ENCODE peak calls at places on chromosomes 2 and 18, in eight cellular contexts. E, C, Y, U, N, A, F and H are unnamed samples.

GRCh38 chr2:45128580-45128997 is 119.3 kb upstream of the SIX2 start:
- DNase-seq in F (peak; percentile 41), Y (no peak), U (no peak), A (peak; percentile 86), N (no peak), E (peak; percentile 74), C (peak; percentile 94), H (peak; percentile 59)

GRCh38 chr2:55590810-55591440 is 26.5 kb downstream of the PPP4R3B start:
- DNase-seq in F (peak; percentile 24), N (peak; percentile 76), A (no peak), C (peak; percentile 12), U (no peak), E (no peak), Y (no peak), H (no peak)

GRCh38 chr2:175111200-175111657 is 56.8 kb downstream of the ATF2 start:
- DNase-seq in N (peak; percentile 31), C (peak; percentile 68), Y (no peak), E (no peak), F (peak; percentile 16), A (no peak), U (peak; percentile 62), H (no peak)

GRCh38 chr2:85888020-85888744 is 608 bp downstream of the ST3GAL5 start:
- DNase-seq in N (no peak), Y (no peak), E (peak; percentile 48), A (peak; percentile 42), C (no peak), U (peak; percentile 35), F (no peak), H (peak; percentile 19)

GRCh38 chr18:38368246-38368645 is 802.6 kb upstream of the CELF4 start:
- DNase-seq in Y (no peak), E (no peak), U (peak; percentile 89), A (no peak), C (no peak), N (no peak), F (no peak), H (no peak)

GRCh38 chr2:234583331-234583730 is 86.5 kb upstream of the ARL4C start:
- DNase-seq in F (no peak), N (no peak), C (no peak), U (no peak), Y (no peak), E (no peak), A (no peak), H (no peak)

GRCh38 chr18:78603584-78603983 is 376.0 kb upstream of the SALL3 start:
- DNase-seq in Y (no peak), U (no peak), N (no peak), F (no peak), C (no peak), A (no peak), E (no peak), H (no peak)

GRCh38 chr2:241465543-241465942 is 42.8 kb downstream of the STK25 start:
- DNase-seq in C (no peak), U (no peak), F (no peak), A (no peak), N (no peak), Y (no peak), E (no peak), H (no peak)

GRCh38 chr2:177164584-177165052 is 48.0 kb upstream of the HNRNPA3 start:
- DNase-seq in F (peak; percentile 49), N (peak; percentile 68), E (peak; percentile 88), U (peak; percentile 67), C (peak; percentile 82), A (peak; percentile 86), Y (peak; percentile 85), H (peak; percentile 88)

GRCh38 chr2:241658296-241658695 is 20.8 kb downstream of the ATG4B start:
- DNase-seq in A (no peak), Y (no peak), F (no peak), E (no peak), C (no peak), U (no peak), N (no peak), H (no peak)

GRCh38 chr18:44679912-44680270 is 797 bp upstream of the SETBP1 start:
- DNase-seq in C (peak; percentile 66), A (peak; percentile 33), E (peak; percentile 71), N (no peak), F (peak; percentile 16), Y (peak; percentile 50), U (peak; percentile 60), H (peak; percentile 87)

GRCh38 chr2:69253033-69253535 is 133.9 kb downstream of the GFPT1 start:
- DNase-seq in Y (no peak), A (no peak), N (no peak), C (peak; percentile 19), E (no peak), F (no peak), U (no peak), H (no peak)

GRCh38 chr2:171985076-171985475 is 14.7 kb upstream of the METAP1D start:
- DNase-seq in Y (no peak), F (no peak), E (no peak), N (no peak), U (no peak), A (no peak), C (no peak), H (no peak)

GRCh38 chr2:17981936-17982335 is 103.5 kb downstream of the KCNS3 start:
- DNase-seq in Y (no peak), N (no peak), E (no peak), F (no peak), A (no peak), U (no peak), C (no peak), H (no peak)

GRCh38 chr18:27004056-27004829 is 138.7 kb upstream of the AQP4 start:
- DNase-seq in C (peak; percentile 20), F (no peak), N (peak; percentile 2), E (no peak), U (no peak), Y (no peak), A (no peak), H (no peak)

GRCh38 chr2:63056309-63057065 is 5.9 kb downstream of the OTX1 start:
- DNase-seq in A (no peak), Y (no peak), N (no peak), U (peak; percentile 35), C (no peak), F (no peak), E (no peak), H (peak; percentile 28)

GRCh38 chr2:33131820-33132219 is 185.1 kb downstream of the LTBP1 start:
- DNase-seq in Y (no peak), A (no peak), F (no peak), E (no peak), U (no peak), C (no peak), N (no peak), H (no peak)

GRCh38 chr2:15943914-15944313 is 3.6 kb downstream of the MYCN start:
- DNase-seq in F (no peak), U (no peak), C (peak; percentile 13), Y (no peak), E (no peak), N (no peak), A (peak; percentile 25), H (no peak)

GRCh38 chr2:223947711-223948205 is 2.6 kb upstream of the WDFY1 start:
- DNase-seq in F (no peak), N (no peak), Y (no peak), U (no peak), E (no peak), A (no peak), C (no peak), H (no peak)

GRCh38 chr2:195009202-195009601 is 647.8 kb upstream of the SLC39A10 start:
- DNase-seq in F (no peak), C (peak; percentile 49), A (no peak), N (no peak), E (no peak), Y (no peak), U (no peak), H (no peak)

GRCh38 chr2:120496759-120497158 is 150.8 kb downstream of the INHBB start:
- DNase-seq in A (no peak), Y (no peak), N (no peak), F (no peak), E (no peak), C (no peak), U (no peak), H (no peak)

GRCh38 chr2:205762883-205763282 is 80.6 kb downstream of the NRP2 start:
- DNase-seq in A (no peak), U (no peak), Y (no peak), N (no peak), E (no peak), F (no peak), C (no peak), H (no peak)

GRCh38 chr2:101406867-101407266 is 19.6 kb upstream of the CREG2 start:
- DNase-seq in E (no peak), F (no peak), A (no peak), C (peak; percentile 84), Y (no peak), N (no peak), U (no peak), H (no peak)

GRCh38 chr2:68103656-68104055 is 40.9 kb upstream of the C1D start:
- DNase-seq in C (no peak), N (no peak), F (no peak), Y (no peak), A (no peak), U (no peak), E (no peak), H (no peak)

GRCh38 chr2:158542577-158542976 is 85.8 kb downstream of the PKP4 start:
- DNase-seq in N (no peak), E (no peak), C (no peak), U (no peak), Y (no peak), F (no peak), A (no peak), H (no peak)

GRCh38 chr2:158544998-158545397 is 88.2 kb downstream of the PKP4 start:
- DNase-seq in C (no peak), E (no peak), F (no peak), U (no peak), Y (no peak), N (no peak), A (no peak), H (no peak)

GRCh38 chr2:158543957-158544356 is 87.2 kb downstream of the PKP4 start:
- DNase-seq in C (no peak), U (no peak), A (no peak), F (no peak), N (no peak), Y (no peak), E (no peak), H (no peak)

GRCh38 chr2:158546412-158547144 is 89.8 kb downstream of the PKP4 start:
- DNase-seq in U (peak; percentile 73), A (no peak), C (no peak), Y (no peak), F (no peak), N (no peak), E (no peak), H (no peak)
- TF ChIP-seq CTCF in U (peak; percentile 43), A (no peak), C (no peak), Y (no peak), F (no peak), N (peak; percentile 7), E (no peak), H (no peak)

GRCh38 chr2:10311736-10312135 is 9.0 kb downstream of the HPCAL1 start:
- DNase-seq in E (no peak), Y (no peak), N (no peak), F (no peak), A (no peak), C (no peak), U (no peak), H (no peak)
- H3K4me1 ChIP-seq in E (no peaks in the 10 kb centered on the region), Y (peaks cover 7% of the 10 kb centered on the region), N (no peaks in the 10 kb centered on the region), F (peaks cover 12% of the 10 kb centered on the region), A (peaks cover 32% of the 10 kb centered on the region), C (no peaks in the 10 kb centered on the region), U (no peaks in the 10 kb centered on the region), H (no peaks in the 10 kb centered on the region)

GRCh38 chr2:26462511-26463251 is 15.2 kb downstream of the OTOF start:
- DNase-seq in C (peak; percentile 48), E (no peak), A (peak; percentile 90), Y (peak; percentile 37), F (peak; percentile 51), U (no peak), N (peak; percentile 60), H (peak; percentile 80)
- TF ChIP-seq CTCF in C (peak; percentile 55), E (no peak), A (peak; percentile 49), Y (peak; percentile 29), F (peak; percentile 57), U (peak; percentile 64), N (peak; percentile 83), H (peak; percentile 52)

GRCh38 chr2:147468349-147468748 is 376.5 kb upstream of the ACVR2A start:
- DNase-seq in Y (no peak), U (no peak), A (no peak), N (no peak), C (no peak), F (no peak), E (no peak), H (no peak)
- H3K4me1 ChIP-seq in Y (no peaks in the 10 kb centered on the region), U (no peaks in the 10 kb centered on the region), A (peaks cover 4% of the 10 kb centered on the region), N (no peaks in the 10 kb centered on the region), C (no peaks in the 10 kb centered on the region), F (no peaks in the 10 kb centered on the region), E (no peaks in the 10 kb centered on the region), H (no peaks in the 10 kb centered on the region)